ENCODE peak calls at places on chromosome 11, in four cellular contexts. B, P, H and W are unnamed samples.

GRCh38 chr11:8222820-8223512 is 40.7 kb downstream of the LMO1 start:
- DNase-seq in B (no peak), P (no peak), H (no peak), W (no peak)

GRCh38 chr11:28529540-28530410 is 421.6 kb downstream of the METTL15 start:
- DNase-seq in B (peak; percentile 70), P (no peak), H (peak; percentile 40), W (peak; percentile 7)

GRCh38 chr11:92401507-92401906 is 176.9 kb downstream of the FAT3 start:
- DNase-seq in B (no peak), P (no peak), H (no peak), W (no peak)

GRCh38 chr11:5071815-5072214 is 2.4 kb downstream of the OR52E1 start:
- DNase-seq in B (no peak), P (no peak), H (no peak), W (no peak)

GRCh38 chr11:109859325-109859724 is 233.9 kb upstream of the ZC3H12C start:
- DNase-seq in B (no peak), P (no peak), H (peak; percentile 49), W (no peak)

GRCh38 chr11:83220279-83220678 is 26.8 kb downstream of the ANKRD42 start:
- DNase-seq in B (no peak), P (no peak), H (no peak), W (no peak)

GRCh38 chr11:111395081-111395480 is 16.0 kb upstream of the POU2AF1 start:
- DNase-seq in B (no peak), P (peak; percentile 66), H (no peak), W (no peak)

GRCh38 chr11:78946945-78947914 is 372.6 kb upstream of the NARS2 start:
- DNase-seq in B (no peak), P (no peak), H (no peak), W (no peak)

GRCh38 chr11:134036484-134037092 is 32.3 kb upstream of the JAM3 start:
- DNase-seq in B (no peak), P (peak; percentile 47), H (no peak), W (no peak)

GRCh38 chr11:19578871-19579270 is 133.8 kb upstream of the NAV2 start:
- DNase-seq in B (no peak), P (no peak), H (no peak), W (no peak)

GRCh38 chr11:2194877-2195755 is 23.5 kb upstream of the TH start:
- DNase-seq in B (peak; percentile 63), P (peak; percentile 50), H (peak; percentile 44), W (peak; percentile 72)

GRCh38 chr11:126890561-126890960 is 110.0 kb downstream of the KIRREL3 start:
- DNase-seq in B (peak; percentile 13), P (no peak), H (no peak), W (no peak)

GRCh38 chr11:2447253-2447950 is 2.6 kb downstream of the KCNQ1 start:
- DNase-seq in B (no peak), P (no peak), H (no peak), W (no peak)

GRCh38 chr11:133181066-133181465 is 351.2 kb downstream of the OPCML start:
- DNase-seq in B (no peak), P (no peak), H (no peak), W (no peak)

GRCh38 chr11:17574799-17575144 is 27.7 kb downstream of the OTOG start:
- DNase-seq in B (no peak), P (no peak), H (no peak), W (no peak)

GRCh38 chr11:88338223-88338661 is 706 bp upstream of the CTSC start:
- DNase-seq in B (peak; percentile 40), P (peak; percentile 77), H (peak; percentile 57), W (peak; percentile 32)

GRCh38 chr11:114262681-114263509 is 33.3 kb upstream of the NNMT start:
- DNase-seq in B (peak; percentile 82), P (peak; percentile 56), H (peak; percentile 50), W (peak; percentile 62)

GRCh38 chr11:13338437-13339069 is 61.0 kb downstream of the BMAL1 start:
- DNase-seq in B (no peak), P (no peak), H (peak; percentile 89), W (no peak)

GRCh38 chr11:17991799-17992433 is 20.9 kb downstream of the SERGEF start:
- DNase-seq in B (peak; percentile 63), P (peak; percentile 44), H (peak; percentile 70), W (peak; percentile 26)

GRCh38 chr11:124108158-124108557 is 7.1 kb upstream of the VWA5A start:
- DNase-seq in B (peak; percentile 7), P (peak; percentile 14), H (peak; percentile 29), W (no peak)

GRCh38 chr11:20483931-20484330 is 96.4 kb downstream of the PRMT3 start:
- DNase-seq in B (no peak), P (no peak), H (no peak), W (no peak)

GRCh38 chr11:57354699-57355098 is 16.5 kb downstream of the P2RX3 start:
- DNase-seq in B (no peak), P (no peak), H (no peak), W (no peak)

GRCh38 chr11:96272542-96273306 is 70.3 kb downstream of the MAML2 start:
- DNase-seq in B (no peak), P (peak; percentile 63), H (peak; percentile 9), W (no peak)

GRCh38 chr11:65431452-65432132 is 9.0 kb downstream of the NEAT1 start:
- DNase-seq in B (no peak), P (no peak), H (peak; percentile 36), W (no peak)
- H3K4me3 ChIP-seq in B (no peak overlapping the region), P (no peak overlapping the region), H (peak overlapping the region; percentile 14), W (no peak overlapping the region)

GRCh38 chr11:70614034-70614681 is 215.8 kb downstream of the CTTN start:
- DNase-seq in B (no peak), P (no peak), H (no peak), W (no peak)

GRCh38 chr11:70616938-70617674 is 218.8 kb downstream of the CTTN start:
- DNase-seq in B (no peak), P (no peak), H (no peak), W (no peak)

GRCh38 chr11:70618471-70619101 is 220.3 kb downstream of the CTTN start:
- DNase-seq in B (no peak), P (peak; percentile 7), H (no peak), W (no peak)

GRCh38 chr11:70615036-70615875 is 216.9 kb downstream of the CTTN start:
- DNase-seq in B (no peak), P (no peak), H (no peak), W (no peak)

DNA sequence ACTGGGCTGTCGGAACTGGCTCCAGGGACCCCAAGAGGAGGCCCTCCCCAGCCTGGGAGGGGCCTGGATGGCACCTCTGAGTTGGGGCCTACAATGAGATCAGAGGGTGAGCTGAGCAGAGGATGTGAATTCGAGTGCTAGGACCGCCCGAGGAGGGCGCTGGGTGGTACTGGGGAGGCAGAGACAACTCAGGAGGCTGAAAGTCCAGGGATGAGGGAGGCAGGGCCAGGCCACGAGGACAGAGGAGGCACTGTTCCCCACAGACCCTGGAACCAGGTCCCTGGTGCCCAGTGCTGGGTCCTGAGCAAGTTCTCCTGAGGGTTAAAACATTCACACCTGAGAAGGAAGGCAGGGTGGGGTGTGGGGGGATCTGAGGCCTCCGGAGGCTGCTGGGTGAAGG is 218.0 kb downstream of the CTTN start:
- DNase-seq in B (no peak), P (no peak), H (no peak), W (no peak)
- H3K9me3 ChIP-seq in B (no peaks in the 10 kb centered on the region), P (no peaks in the 10 kb centered on the region), H (peaks cover 12% of the 10 kb centered on the region), W (peaks cover 4% of the 10 kb centered on the region)

GRCh38 chr11:45181595-45182550 is 35.4 kb downstream of the PRDM11 start:
- DNase-seq in B (no peak), P (no peak), H (no peak), W (no peak)
- H3K4me3 ChIP-seq in B (no peak overlapping the region), P (no peak overlapping the region), H (peak overlapping the region; percentile 64), W (no peak overlapping the region)

DNA sequence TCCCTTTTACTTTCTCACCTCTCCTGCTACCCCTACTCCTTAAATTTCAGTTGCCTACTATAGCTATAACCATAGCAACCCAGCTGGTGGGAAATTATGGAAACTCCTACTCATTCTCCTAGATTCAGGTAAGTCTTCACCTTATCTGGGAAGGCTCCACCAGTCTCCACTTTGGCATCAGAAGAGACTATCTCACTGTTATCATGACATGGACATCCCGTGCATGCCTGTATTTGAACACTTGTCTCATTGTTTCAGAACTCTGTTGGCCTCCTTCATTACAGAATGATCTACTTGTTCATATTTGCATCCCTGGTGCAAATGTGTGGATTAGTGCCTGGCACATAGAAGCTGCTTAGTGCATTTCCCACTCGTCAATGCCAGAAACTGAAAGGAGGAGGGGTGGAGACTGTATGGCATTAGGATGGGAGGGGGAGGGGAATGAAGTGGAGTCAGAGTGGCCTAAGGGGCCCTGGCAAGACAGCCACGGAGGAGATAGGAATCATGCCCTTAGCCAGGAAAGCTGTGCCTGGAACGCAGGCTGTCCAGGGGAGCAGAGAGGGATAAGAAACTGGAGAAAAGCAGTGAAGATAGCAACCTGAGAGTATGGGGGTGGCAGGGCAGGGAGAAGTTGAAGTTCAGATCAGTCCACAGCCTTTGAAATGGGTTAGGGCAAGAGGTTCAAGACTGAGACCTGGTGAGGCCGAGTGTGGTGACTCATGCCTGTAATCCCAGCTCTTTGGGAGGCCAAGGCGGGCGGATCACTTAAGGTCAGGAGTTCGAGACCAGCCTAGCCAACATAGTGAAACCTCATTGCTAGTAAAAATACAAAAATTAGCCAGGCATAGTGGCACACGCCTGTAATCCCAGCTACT is 53.8 kb upstream of the CAPRIN1 start:
- DNase-seq in B (peak; percentile 10), P (no peak), H (no peak), W (peak; percentile 11)
- H3K9me3 ChIP-seq in B (no peaks in the 10 kb centered on the region), P (no peaks in the 10 kb centered on the region), H (no peaks in the 10 kb centered on the region), W (no peaks in the 10 kb centered on the region)

GRCh38 chr11:117298195-117298594 is 7.0 kb downstream of the BACE1-AS start:
- DNase-seq in B (no peak), P (peak; percentile 64), H (no peak), W (no peak)

GRCh38 chr11:117302228-117302627 is 11.1 kb downstream of the BACE1-AS start:
- DNase-seq in B (no peak), P (no peak), H (no peak), W (no peak)

GRCh38 chr11:117300301-117300700 is 9.2 kb downstream of the BACE1-AS start:
- DNase-seq in B (peak; percentile 51), P (peak; percentile 77), H (no peak), W (peak; percentile 20)

GRCh38 chr11:117300773-117301172 is 9.6 kb downstream of the BACE1-AS start:
- DNase-seq in B (no peak), P (no peak), H (no peak), W (no peak)

DNA sequence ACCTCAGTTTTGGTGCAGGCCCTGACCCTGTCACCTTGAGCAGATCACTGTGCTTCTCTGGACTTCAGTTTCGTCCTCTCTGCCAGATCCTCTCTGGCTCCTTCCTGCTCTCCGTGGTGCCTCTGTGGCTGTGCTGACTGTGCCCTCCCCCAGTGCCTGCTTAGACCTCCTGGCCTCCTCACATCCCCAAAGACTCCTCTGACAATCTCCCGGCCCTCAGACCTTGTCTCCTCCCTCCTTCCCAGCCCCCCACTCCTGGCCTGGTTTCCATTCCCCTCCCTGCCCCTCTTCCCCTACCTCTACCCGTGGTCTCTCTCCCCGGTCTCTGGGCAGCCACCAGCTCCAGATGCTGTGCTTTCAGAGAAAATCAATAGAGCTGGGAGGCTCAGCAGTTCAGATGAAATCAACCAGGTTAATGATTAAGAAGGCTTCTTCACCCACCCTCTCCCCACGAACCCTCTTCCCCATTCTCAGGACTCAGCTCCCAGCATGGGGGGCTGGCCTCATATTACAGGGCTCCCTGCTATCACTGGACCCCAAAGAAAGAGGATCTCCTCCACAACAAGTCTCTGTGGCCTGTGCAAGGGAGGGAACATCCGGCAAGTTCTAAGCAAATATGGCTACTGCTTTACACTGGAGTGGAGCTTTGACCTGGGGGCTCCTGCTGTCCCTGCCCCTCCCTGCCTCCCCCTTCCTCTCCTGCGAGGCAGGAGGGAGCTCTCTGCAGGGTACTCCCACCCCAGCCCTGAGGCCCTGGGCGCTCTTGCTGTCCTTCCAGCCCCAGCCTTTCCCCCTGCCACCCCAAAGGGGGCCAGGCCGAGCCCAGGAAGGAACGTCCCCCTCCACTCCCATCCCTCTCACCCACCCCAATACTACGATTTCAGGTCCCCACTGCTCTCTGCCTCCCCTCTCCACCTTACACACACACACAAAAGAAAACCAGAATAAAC is 8.5 kb downstream of the BACE1-AS start:
- DNase-seq in B (no peak), P (peak; percentile 81), H (no peak), W (peak; percentile 24)
- H3K4me3 ChIP-seq in B (no peak overlapping the region), P (no peak overlapping the region), H (no peak overlapping the region), W (no peak overlapping the region)

GRCh38 chr11:119266517-119267255 is 50.2 kb downstream of the MCAM start:
- DNase-seq in B (no peak), P (no peak), H (no peak), W (no peak)
- H3K9me3 ChIP-seq in B (no peaks in the 10 kb centered on the region), P (no peaks in the 10 kb centered on the region), H (no peaks in the 10 kb centered on the region), W (no peaks in the 10 kb centered on the region)